ENCODE peak calls at places on chromosomes 5 and 9, in five cellular contexts. One of them, this sample, is unnamed.

GRCh38 chr9:14209399-14209990 is 104.4 kb downstream of the NFIB start:
- DNase-seq in BJ: no peak
- DNase-seq in upper lobe of left lung: no peak
- DNase-seq in mesothelial cell of epicardium: no peak
- DNase-seq in mucosa of descending colon: no peak
- DNase-seq in this sample: no peak

GRCh38 chr9:14346301-14346721 is 32.4 kb upstream of the NFIB start:
- DNase-seq in BJ: no peak
- DNase-seq in mucosa of descending colon: peak
- DNase-seq in upper lobe of left lung: no peak
- DNase-seq in mesothelial cell of epicardium: no peak
- DNase-seq in this sample: no peak

GRCh38 chr5:170538970-170539586 is 35.3 kb downstream of the KCNIP1 start:
- DNase-seq in mucosa of descending colon: no peak
- DNase-seq in upper lobe of left lung: no peak
- DNase-seq in BJ: no peak
- DNase-seq in mesothelial cell of epicardium: no peak
- DNase-seq in this sample: no peak

GRCh38 chr5:99004960-99005359 is 76.2 kb upstream of the CHD1 start:
- DNase-seq in mesothelial cell of epicardium: no peak
- DNase-seq in BJ: no peak
- DNase-seq in upper lobe of left lung: no peak
- DNase-seq in mucosa of descending colon: no peak
- DNase-seq in this sample: no peak

GRCh38 chr9:124248066-124248465 is 9.7 kb upstream of the NEK6 start:
- DNase-seq in mesothelial cell of epicardium: no peak
- DNase-seq in upper lobe of left lung: no peak
- DNase-seq in mucosa of descending colon: no peak
- DNase-seq in BJ: no peak
- DNase-seq in this sample: no peak

GRCh38 chr9:130689937-130690700 is 3.5 kb upstream of the EXOSC2 start:
- DNase-seq in upper lobe of left lung: peak
- DNase-seq in BJ: peak
- DNase-seq in mucosa of descending colon: peak
- DNase-seq in mesothelial cell of epicardium: no peak
- DNase-seq in this sample: no peak

GRCh38 chr9:95780121-95780520 is 95.4 kb upstream of the ERCC6L2 start:
- DNase-seq in mesothelial cell of epicardium: no peak
- DNase-seq in BJ: no peak
- DNase-seq in mucosa of descending colon: no peak
- DNase-seq in upper lobe of left lung: no peak
- DNase-seq in this sample: no peak

GRCh38 chr5:45695011-45695667 is 1.0 kb downstream of the HCN1 start:
- DNase-seq in mucosa of descending colon: peak
- DNase-seq in BJ: no peak
- DNase-seq in mesothelial cell of epicardium: no peak
- DNase-seq in upper lobe of left lung: no peak
- DNase-seq in this sample: peak

GRCh38 chr9:86487222-86487841 is 133.1 kb upstream of the TUT7 start:
- DNase-seq in mesothelial cell of epicardium: no peak
- DNase-seq in BJ: no peak
- DNase-seq in upper lobe of left lung: no peak
- DNase-seq in mucosa of descending colon: no peak
- DNase-seq in this sample: no peak

GRCh38 chr5:141003791-141004601 is 37.7 kb downstream of the PCDHAC2 start:
- DNase-seq in mucosa of descending colon: no peak
- DNase-seq in BJ: no peak
- DNase-seq in upper lobe of left lung: peak
- DNase-seq in mesothelial cell of epicardium: no peak
- DNase-seq in this sample: no peak

GRCh38 chr9:111896942-111897830 is 572 bp downstream of the UGCG start:
- DNase-seq in mucosa of descending colon: peak
- DNase-seq in upper lobe of left lung: peak
- DNase-seq in BJ: no peak
- DNase-seq in mesothelial cell of epicardium: no peak
- DNase-seq in this sample: peak

GRCh38 chr9:114289571-114290481 is 33.1 kb upstream of the ORM1 start:
- DNase-seq in mucosa of descending colon: no peak
- DNase-seq in BJ: no peak
- DNase-seq in mesothelial cell of epicardium: no peak
- DNase-seq in upper lobe of left lung: peak
- DNase-seq in this sample: peak

GRCh38 chr5:123204224-123204623 is 115.2 kb downstream of the PRDM6 start:
- DNase-seq in upper lobe of left lung: no peak
- DNase-seq in mesothelial cell of epicardium: no peak
- DNase-seq in mucosa of descending colon: no peak
- DNase-seq in BJ: no peak
- DNase-seq in this sample: no peak

GRCh38 chr5:94945656-94946055 is 327.2 kb downstream of the SLF1 start:
- DNase-seq in upper lobe of left lung: peak
- DNase-seq in mesothelial cell of epicardium: no peak
- DNase-seq in mucosa of descending colon: no peak
- DNase-seq in BJ: no peak
- DNase-seq in this sample: no peak

GRCh38 chr9:21591221-21592062 is 109.3 kb upstream of the IFNE start:
- DNase-seq in upper lobe of left lung: peak
- DNase-seq in mesothelial cell of epicardium: no peak
- DNase-seq in BJ: peak
- DNase-seq in mucosa of descending colon: no peak
- DNase-seq in this sample: no peak

GRCh38 chr5:39760385-39761198 is 335.8 kb upstream of the DAB2 start:
- DNase-seq in mucosa of descending colon: no peak
- DNase-seq in BJ: peak
- DNase-seq in mesothelial cell of epicardium: no peak
- DNase-seq in upper lobe of left lung: no peak
- DNase-seq in this sample: no peak

DNA sequence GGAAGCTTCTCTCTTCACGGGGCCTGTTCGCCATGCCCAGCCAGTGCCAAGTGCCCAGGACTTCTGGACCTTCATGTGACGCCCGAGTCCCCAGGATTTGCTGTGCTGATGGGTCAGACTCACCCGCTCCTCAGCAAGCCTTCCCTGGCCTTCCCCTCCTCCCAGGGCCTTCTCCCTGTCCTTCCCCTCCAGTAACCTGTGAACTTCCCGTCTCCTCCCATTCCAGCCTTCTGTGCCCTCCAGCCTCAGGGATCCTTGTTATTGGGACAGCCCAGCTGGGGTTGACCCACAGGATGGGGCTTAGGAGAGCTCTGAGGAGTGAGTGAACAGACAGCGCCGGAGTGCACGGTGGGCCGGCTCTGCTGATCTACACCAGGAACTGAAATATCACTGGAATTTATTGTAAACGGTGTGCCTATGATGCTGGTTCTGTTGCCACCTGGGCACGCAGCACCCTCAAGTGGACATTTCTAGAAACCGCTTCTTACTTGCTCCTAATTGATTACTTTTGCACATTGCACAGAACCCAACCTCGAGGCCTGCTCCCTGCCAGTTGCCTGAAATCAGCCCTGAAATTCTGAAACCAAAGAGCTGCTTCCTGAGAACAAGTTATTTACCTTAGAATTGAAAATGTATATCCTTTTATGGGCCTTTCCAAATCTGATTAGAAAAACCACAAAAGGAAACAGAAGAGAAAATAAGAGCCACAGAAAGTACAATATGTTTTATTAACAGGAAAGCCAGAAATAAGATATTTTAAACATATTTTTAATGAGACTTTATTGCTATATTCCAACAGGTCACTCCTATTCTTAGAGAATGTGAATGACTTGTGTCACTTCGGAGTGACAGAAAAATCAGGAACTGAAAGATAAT is 1.6 kb downstream of the SPAAR start:
- DNase-seq in BJ: no peak
- DNase-seq in mesothelial cell of epicardium: no peak
- DNase-seq in upper lobe of left lung: peak
- DNase-seq in mucosa of descending colon: peak
- DNase-seq in this sample: no peak
- TF ChIP-seq CTCF in BJ: peak
- TF ChIP-seq CTCF in mesothelial cell of epicardium: peak
- TF ChIP-seq CTCF in upper lobe of left lung: peak
- TF ChIP-seq CTCF in mucosa of descending colon: peak
- TF ChIP-seq CTCF in this sample: peak

GRCh38 chr5:145345883-145346282 is 489.3 kb downstream of the PRELID2 start:
- DNase-seq in mucosa of descending colon: no peak
- DNase-seq in BJ: no peak
- DNase-seq in mesothelial cell of epicardium: no peak
- DNase-seq in upper lobe of left lung: no peak
- DNase-seq in this sample: no peak

GRCh38 chr5:145341842-145342241 is 493.3 kb downstream of the PRELID2 start:
- DNase-seq in mucosa of descending colon: no peak
- DNase-seq in mesothelial cell of epicardium: no peak
- DNase-seq in upper lobe of left lung: no peak
- DNase-seq in BJ: no peak
- DNase-seq in this sample: no peak

GRCh38 chr5:145350501-145350900 is 484.6 kb downstream of the PRELID2 start:
- DNase-seq in mucosa of descending colon: no peak
- DNase-seq in upper lobe of left lung: no peak
- DNase-seq in BJ: no peak
- DNase-seq in mesothelial cell of epicardium: no peak
- DNase-seq in this sample: no peak

GRCh38 chr5:145347026-145347616 is 488.0 kb downstream of the PRELID2 start:
- DNase-seq in mesothelial cell of epicardium: no peak
- DNase-seq in BJ: peak
- DNase-seq in mucosa of descending colon: no peak
- DNase-seq in upper lobe of left lung: no peak
- DNase-seq in this sample: no peak
- TF ChIP-seq CTCF in mesothelial cell of epicardium: no peak
- TF ChIP-seq CTCF in BJ: peak
- TF ChIP-seq CTCF in mucosa of descending colon: no peak
- TF ChIP-seq CTCF in upper lobe of left lung: peak
- TF ChIP-seq CTCF in this sample: peak

GRCh38 chr5:134738963-134739661 is 764 bp downstream of the CAMLG start:
- DNase-seq in mucosa of descending colon: no peak
- DNase-seq in upper lobe of left lung: no peak
- DNase-seq in mesothelial cell of epicardium: no peak
- DNase-seq in BJ: no peak
- DNase-seq in this sample: no peak
- TF ChIP-seq CTCF in mucosa of descending colon: no peak
- TF ChIP-seq CTCF in upper lobe of left lung: no peak
- TF ChIP-seq CTCF in mesothelial cell of epicardium: no peak
- TF ChIP-seq CTCF in BJ: peak
- TF ChIP-seq CTCF in this sample: peak

GRCh38 chr9:92627651-92628050 is 42.3 kb downstream of the IPPK start:
- DNase-seq in mucosa of descending colon: no peak
- DNase-seq in BJ: no peak
- DNase-seq in mesothelial cell of epicardium: no peak
- DNase-seq in upper lobe of left lung: no peak
- DNase-seq in this sample: no peak

GRCh38 chr9:92632641-92633040 is 37.3 kb downstream of the IPPK start:
- DNase-seq in BJ: no peak
- DNase-seq in mucosa of descending colon: no peak
- DNase-seq in upper lobe of left lung: no peak
- DNase-seq in mesothelial cell of epicardium: no peak
- DNase-seq in this sample: peak

GRCh38 chr9:92634712-92635605 is 35.0 kb downstream of the IPPK start:
- DNase-seq in mucosa of descending colon: peak
- DNase-seq in upper lobe of left lung: peak
- DNase-seq in BJ: no peak
- DNase-seq in mesothelial cell of epicardium: no peak
- DNase-seq in this sample: peak

GRCh38 chr9:92633879-92634278 is 36.1 kb downstream of the IPPK start:
- DNase-seq in mucosa of descending colon: no peak
- DNase-seq in upper lobe of left lung: no peak
- DNase-seq in mesothelial cell of epicardium: no peak
- DNase-seq in BJ: no peak
- DNase-seq in this sample: peak

GRCh38 chr9:92631452-92632211 is 38.3 kb downstream of the IPPK start:
- DNase-seq in mucosa of descending colon: no peak
- DNase-seq in BJ: no peak
- DNase-seq in mesothelial cell of epicardium: no peak
- DNase-seq in upper lobe of left lung: no peak
- DNase-seq in this sample: peak
- TF ChIP-seq CTCF in mucosa of descending colon: no peak
- TF ChIP-seq CTCF in BJ: no peak
- TF ChIP-seq CTCF in mesothelial cell of epicardium: no peak
- TF ChIP-seq CTCF in upper lobe of left lung: no peak
- TF ChIP-seq CTCF in this sample: no peak

DNA sequence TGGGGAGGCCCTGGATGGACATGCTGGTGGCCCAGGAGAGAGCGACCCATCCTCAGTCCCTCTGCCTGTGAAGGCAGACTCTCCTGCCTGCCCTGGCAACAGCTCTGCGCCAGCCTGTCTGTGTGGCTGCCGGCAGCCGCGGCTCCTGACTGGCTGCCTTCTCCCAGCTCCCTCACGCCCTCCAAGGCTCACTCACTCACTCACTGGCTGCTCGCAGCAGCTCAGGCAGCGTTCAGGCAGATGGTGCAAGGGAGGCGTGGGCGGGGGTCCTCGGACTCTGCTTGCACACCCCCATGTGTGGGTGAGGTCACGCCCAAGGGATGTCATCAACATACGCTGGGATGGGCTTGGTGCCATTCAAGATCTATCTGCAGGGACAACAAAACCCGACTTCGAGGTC is 66.6 kb downstream of the DAB2IP start:
- DNase-seq in upper lobe of left lung: no peak
- DNase-seq in mucosa of descending colon: no peak
- DNase-seq in mesothelial cell of epicardium: no peak
- DNase-seq in BJ: no peak
- DNase-seq in this sample: no peak
- TF ChIP-seq CTCF in upper lobe of left lung: no peak
- TF ChIP-seq CTCF in mucosa of descending colon: no peak
- TF ChIP-seq CTCF in mesothelial cell of epicardium: no peak
- TF ChIP-seq CTCF in BJ: no peak
- TF ChIP-seq CTCF in this sample: no peak